ENCODE peak calls at places on chromosomes 7 and 10, in seven cellular contexts. One of them, this sample, is unnamed.

GRCh38 chr7:36937754-36938551 is 213.7 kb upstream of the AOAH start:
- DNase-seq in endothelial cell: no peak
- DNase-seq in CD8-positive, alpha-beta T cell: no peak
- DNase-seq in MCF 10A: no peak
- DNase-seq in hepatocyte: no peak
- DNase-seq in fibroblast of lung: no peak
- DNase-seq in lung: no peak
- DNase-seq in this sample: no peak

GRCh38 chr10:68876919-68877250 is 24.2 kb upstream of the DDX50 start:
- DNase-seq in endothelial cell: no peak
- DNase-seq in CD8-positive, alpha-beta T cell: no peak
- DNase-seq in MCF 10A: no peak
- DNase-seq in hepatocyte: peak; percentile 37
- DNase-seq in fibroblast of lung: no peak
- DNase-seq in lung: no peak
- DNase-seq in this sample: no peak

GRCh38 chr10:104255244-104255981 is 721 bp downstream of the GSTO1 start:
- DNase-seq in endothelial cell: no peak
- DNase-seq in CD8-positive, alpha-beta T cell: no peak
- DNase-seq in MCF 10A: peak; percentile 48
- DNase-seq in hepatocyte: peak; percentile 46
- DNase-seq in fibroblast of lung: peak; percentile 82
- DNase-seq in lung: no peak
- DNase-seq in this sample: no peak

GRCh38 chr10:117578490-117578889 is 35.9 kb downstream of the EMX2 start:
- DNase-seq in endothelial cell: no peak
- DNase-seq in CD8-positive, alpha-beta T cell: no peak
- DNase-seq in MCF 10A: no peak
- DNase-seq in hepatocyte: no peak
- DNase-seq in fibroblast of lung: no peak
- DNase-seq in lung: no peak
- DNase-seq in this sample: no peak

GRCh38 chr10:110636932-110637557 is 7.1 kb upstream of the RBM20 start:
- DNase-seq in endothelial cell: no peak
- DNase-seq in CD8-positive, alpha-beta T cell: no peak
- DNase-seq in MCF 10A: no peak
- DNase-seq in hepatocyte: no peak
- DNase-seq in fibroblast of lung: no peak
- DNase-seq in lung: no peak
- DNase-seq in this sample: no peak

GRCh38 chr10:31087855-31088254 is 56.2 kb upstream of the ZNF438 start:
- DNase-seq in endothelial cell: no peak
- DNase-seq in CD8-positive, alpha-beta T cell: no peak
- DNase-seq in MCF 10A: no peak
- DNase-seq in hepatocyte: no peak
- DNase-seq in fibroblast of lung: no peak
- DNase-seq in lung: no peak
- DNase-seq in this sample: no peak

GRCh38 chr10:102660891-102661613 is 16.8 kb downstream of the TRIM8 start:
- DNase-seq in endothelial cell: no peak
- DNase-seq in CD8-positive, alpha-beta T cell: peak; percentile 57
- DNase-seq in MCF 10A: no peak
- DNase-seq in hepatocyte: peak; percentile 65
- DNase-seq in fibroblast of lung: peak; percentile 84
- DNase-seq in lung: peak; percentile 63
- DNase-seq in this sample: no peak

GRCh38 chr7:142587578-142588191 is 161.6 kb upstream of the PRSS1 start:
- DNase-seq in endothelial cell: peak; percentile 36
- DNase-seq in CD8-positive, alpha-beta T cell: no peak
- DNase-seq in MCF 10A: peak; percentile 85
- DNase-seq in hepatocyte: peak; percentile 66
- DNase-seq in fibroblast of lung: peak; percentile 75
- DNase-seq in lung: no peak
- DNase-seq in this sample: no peak

GRCh38 chr7:100211342-100211780 is 8.4 kb upstream of the PVRIG start:
- DNase-seq in endothelial cell: no peak
- DNase-seq in CD8-positive, alpha-beta T cell: peak; percentile 46
- DNase-seq in MCF 10A: no peak
- DNase-seq in hepatocyte: no peak
- DNase-seq in fibroblast of lung: no peak
- DNase-seq in lung: no peak
- DNase-seq in this sample: no peak

GRCh38 chr7:1181031-1181430 is 21.0 kb upstream of the ZFAND2A start:
- DNase-seq in endothelial cell: no peak
- DNase-seq in CD8-positive, alpha-beta T cell: no peak
- DNase-seq in MCF 10A: no peak
- DNase-seq in hepatocyte: no peak
- DNase-seq in fibroblast of lung: no peak
- DNase-seq in lung: no peak
- DNase-seq in this sample: no peak

GRCh38 chr10:63236113-63236935 is 103.2 kb downstream of the NRBF2 start:
- DNase-seq in endothelial cell: no peak
- DNase-seq in CD8-positive, alpha-beta T cell: no peak
- DNase-seq in MCF 10A: peak; percentile 85
- DNase-seq in hepatocyte: peak; percentile 69
- DNase-seq in fibroblast of lung: peak; percentile 93
- DNase-seq in lung: no peak
- DNase-seq in this sample: no peak

GRCh38 chr10:31071232-31071999 is 39.8 kb upstream of the ZNF438 start:
- DNase-seq in endothelial cell: no peak
- DNase-seq in CD8-positive, alpha-beta T cell: no peak
- DNase-seq in MCF 10A: peak; percentile 33
- DNase-seq in hepatocyte: no peak
- DNase-seq in fibroblast of lung: peak; percentile 28
- DNase-seq in lung: no peak
- DNase-seq in this sample: no peak

GRCh38 chr7:20797174-20798080 is 10.7 kb upstream of the SP8 start:
- DNase-seq in endothelial cell: no peak
- DNase-seq in CD8-positive, alpha-beta T cell: no peak
- DNase-seq in MCF 10A: no peak
- DNase-seq in hepatocyte: no peak
- DNase-seq in fibroblast of lung: no peak
- DNase-seq in lung: no peak
- DNase-seq in this sample: no peak

GRCh38 chr7:12623885-12624498 is 53.5 kb downstream of the SCIN start:
- DNase-seq in endothelial cell: no peak
- DNase-seq in CD8-positive, alpha-beta T cell: no peak
- DNase-seq in MCF 10A: peak; percentile 47
- DNase-seq in hepatocyte: peak; percentile 24
- DNase-seq in fibroblast of lung: peak; percentile 51
- DNase-seq in lung: no peak
- DNase-seq in this sample: no peak

GRCh38 chr10:77681839-77682238 is 44.2 kb upstream of the KCNMA1 start:
- DNase-seq in endothelial cell: no peak
- DNase-seq in CD8-positive, alpha-beta T cell: no peak
- DNase-seq in MCF 10A: no peak
- DNase-seq in hepatocyte: no peak
- DNase-seq in fibroblast of lung: no peak
- DNase-seq in lung: no peak
- DNase-seq in this sample: no peak

GRCh38 chr7:36021917-36022550 is 131.0 kb upstream of the EEPD1 start:
- DNase-seq in endothelial cell: no peak
- DNase-seq in CD8-positive, alpha-beta T cell: no peak
- DNase-seq in MCF 10A: no peak
- DNase-seq in hepatocyte: no peak
- DNase-seq in fibroblast of lung: no peak
- DNase-seq in lung: no peak
- DNase-seq in this sample: no peak

DNA sequence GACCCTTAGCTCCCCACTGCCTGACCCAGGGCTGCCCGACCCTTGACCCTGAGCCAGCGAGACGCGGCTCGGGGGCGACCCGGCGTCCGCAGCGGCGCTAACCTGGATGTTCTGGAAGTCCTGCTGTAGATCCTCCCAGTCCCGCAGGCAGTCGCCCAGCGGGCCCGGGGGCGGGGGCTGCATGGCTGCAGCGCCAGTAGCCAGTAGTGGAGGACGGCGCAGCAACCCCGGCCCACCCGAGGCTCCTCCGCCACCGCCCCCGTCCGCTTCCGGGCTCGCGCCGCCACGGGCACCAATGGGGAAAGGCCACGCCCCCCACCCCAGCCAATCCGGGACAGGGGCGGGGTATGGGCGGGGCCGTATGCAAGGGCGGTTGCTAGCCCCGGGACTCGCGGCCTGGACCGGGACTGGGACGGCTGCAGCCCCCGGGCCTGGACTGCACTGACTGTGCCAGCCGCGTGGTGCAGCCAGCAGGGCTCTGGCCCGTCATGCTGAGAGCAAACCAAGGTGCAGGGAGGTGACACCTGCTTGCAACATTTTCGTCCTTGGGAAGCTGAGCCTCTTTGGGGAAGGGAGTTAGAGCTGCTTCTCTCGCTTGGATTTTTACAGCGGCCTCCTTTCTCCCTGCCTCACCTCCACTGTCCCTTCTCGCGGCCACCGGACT is at the start of gene TMEM120A:
- DNase-seq in endothelial cell: peak; percentile 99
- DNase-seq in CD8-positive, alpha-beta T cell: peak; percentile 96
- DNase-seq in MCF 10A: peak; percentile 92
- DNase-seq in hepatocyte: peak; percentile 98
- DNase-seq in fibroblast of lung: peak; percentile 90
- DNase-seq in lung: peak; percentile 95
- DNase-seq in this sample: peak; percentile 94
- TF ChIP-seq CTCF in endothelial cell: no peak
- TF ChIP-seq CTCF in CD8-positive, alpha-beta T cell: no peak
- TF ChIP-seq CTCF in MCF 10A: no peak
- TF ChIP-seq CTCF in hepatocyte: no peak
- TF ChIP-seq CTCF in fibroblast of lung: peak; percentile 8
- TF ChIP-seq CTCF in lung: no peak
- TF ChIP-seq CTCF in this sample: no peak

GRCh38 chr7:2661602-2662272 is 26.3 kb upstream of the AMZ1 start:
- DNase-seq in endothelial cell: no peak
- DNase-seq in CD8-positive, alpha-beta T cell: no peak
- DNase-seq in MCF 10A: no peak
- DNase-seq in hepatocyte: no peak
- DNase-seq in fibroblast of lung: no peak
- DNase-seq in lung: no peak
- DNase-seq in this sample: no peak

GRCh38 chr7:2661096-2661449 is 26.9 kb upstream of the AMZ1 start:
- DNase-seq in endothelial cell: no peak
- DNase-seq in CD8-positive, alpha-beta T cell: no peak
- DNase-seq in MCF 10A: no peak
- DNase-seq in hepatocyte: no peak
- DNase-seq in fibroblast of lung: no peak
- DNase-seq in lung: no peak
- DNase-seq in this sample: no peak

GRCh38 chr7:2658941-2659340 is 27.2 kb downstream of the TTYH3 start:
- DNase-seq in endothelial cell: no peak
- DNase-seq in CD8-positive, alpha-beta T cell: no peak
- DNase-seq in MCF 10A: no peak
- DNase-seq in hepatocyte: no peak
- DNase-seq in fibroblast of lung: no peak
- DNase-seq in lung: no peak
- DNase-seq in this sample: no peak

GRCh38 chr7:2659556-2660358 is 28.0 kb downstream of the TTYH3 start:
- DNase-seq in endothelial cell: no peak
- DNase-seq in CD8-positive, alpha-beta T cell: no peak
- DNase-seq in MCF 10A: no peak
- DNase-seq in hepatocyte: no peak
- DNase-seq in fibroblast of lung: no peak
- DNase-seq in lung: no peak
- DNase-seq in this sample: no peak

DNA sequence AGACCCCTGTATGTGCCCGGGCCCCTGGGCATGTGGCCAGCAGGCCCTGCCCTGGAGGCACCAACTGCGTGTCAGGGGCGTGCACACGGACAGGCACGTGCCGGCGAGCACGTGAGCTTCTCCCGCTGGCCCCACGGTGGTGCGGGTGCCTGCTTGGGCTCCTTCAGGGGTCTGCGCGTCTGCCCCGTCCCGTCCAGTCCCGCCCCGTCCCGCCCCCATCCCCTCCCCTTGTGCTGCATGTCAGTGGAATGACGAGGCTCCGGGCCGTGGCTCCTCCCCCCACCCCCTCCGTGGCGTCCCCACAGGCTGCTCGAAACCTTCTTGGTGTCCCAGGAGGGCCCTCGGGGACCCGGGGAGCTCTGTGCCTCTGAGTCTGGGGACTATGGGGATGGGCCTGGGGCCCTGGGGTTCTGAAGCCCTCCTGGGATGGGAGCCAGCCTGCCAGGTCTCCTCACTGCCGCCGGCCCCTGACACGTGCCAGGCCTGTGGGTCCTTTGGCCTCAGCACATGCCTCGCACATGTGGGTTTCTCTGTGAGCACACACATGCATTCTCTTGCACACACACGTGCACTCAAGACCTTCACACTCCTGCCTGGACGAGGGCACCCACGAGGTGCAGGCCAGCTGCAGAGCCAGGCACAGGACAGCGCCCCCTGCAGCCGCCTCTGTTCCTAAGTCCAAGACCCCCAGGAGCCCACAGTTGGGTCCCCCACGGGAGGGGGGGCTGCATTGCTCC is 27.5 kb upstream of the AMZ1 start:
- DNase-seq in endothelial cell: no peak
- DNase-seq in CD8-positive, alpha-beta T cell: no peak
- DNase-seq in MCF 10A: no peak
- DNase-seq in hepatocyte: no peak
- DNase-seq in fibroblast of lung: no peak
- DNase-seq in lung: no peak
- DNase-seq in this sample: no peak
- TF ChIP-seq CTCF in endothelial cell: peak; percentile 52
- TF ChIP-seq CTCF in CD8-positive, alpha-beta T cell: no peak
- TF ChIP-seq CTCF in MCF 10A: peak; percentile 27
- TF ChIP-seq CTCF in hepatocyte: peak; percentile 36
- TF ChIP-seq CTCF in fibroblast of lung: peak; percentile 21
- TF ChIP-seq CTCF in lung: no peak
- TF ChIP-seq CTCF in this sample: no peak

GRCh38 chr7:31476073-31476745 is 37.7 kb upstream of the ITPRID1 start:
- DNase-seq in endothelial cell: no peak
- DNase-seq in CD8-positive, alpha-beta T cell: no peak
- DNase-seq in MCF 10A: no peak
- DNase-seq in hepatocyte: no peak
- DNase-seq in fibroblast of lung: no peak
- DNase-seq in lung: no peak
- DNase-seq in this sample: no peak
- TF ChIP-seq CTCF in endothelial cell: no peak
- TF ChIP-seq CTCF in CD8-positive, alpha-beta T cell: no peak
- TF ChIP-seq CTCF in MCF 10A: no peak
- TF ChIP-seq CTCF in hepatocyte: no peak
- TF ChIP-seq CTCF in fibroblast of lung: no peak
- TF ChIP-seq CTCF in lung: no peak
- TF ChIP-seq CTCF in this sample: no peak

GRCh38 chr10:119165171-119166110 is at the start of gene SFXN4:
- DNase-seq in endothelial cell: peak; percentile 70
- DNase-seq in CD8-positive, alpha-beta T cell: peak; percentile 76
- DNase-seq in MCF 10A: peak; percentile 65
- DNase-seq in hepatocyte: peak; percentile 87
- DNase-seq in fibroblast of lung: peak; percentile 43
- DNase-seq in lung: peak; percentile 78
- DNase-seq in this sample: peak; percentile 71

GRCh38 chr10:119162121-119162520 is 3.4 kb downstream of the SFXN4 start:
- DNase-seq in endothelial cell: no peak
- DNase-seq in CD8-positive, alpha-beta T cell: no peak
- DNase-seq in MCF 10A: no peak
- DNase-seq in hepatocyte: no peak
- DNase-seq in fibroblast of lung: no peak
- DNase-seq in lung: no peak
- DNase-seq in this sample: no peak

GRCh38 chr10:119159332-119159731 is 6.2 kb downstream of the SFXN4 start:
- DNase-seq in endothelial cell: no peak
- DNase-seq in CD8-positive, alpha-beta T cell: no peak
- DNase-seq in MCF 10A: no peak
- DNase-seq in hepatocyte: no peak
- DNase-seq in fibroblast of lung: no peak
- DNase-seq in lung: no peak
- DNase-seq in this sample: no peak

GRCh38 chr10:119162693-119163092 is 2.8 kb downstream of the SFXN4 start:
- DNase-seq in endothelial cell: no peak
- DNase-seq in CD8-positive, alpha-beta T cell: no peak
- DNase-seq in MCF 10A: no peak
- DNase-seq in hepatocyte: no peak
- DNase-seq in fibroblast of lung: no peak
- DNase-seq in lung: no peak
- DNase-seq in this sample: no peak

GRCh38 chr10:119161680-119162079 is 3.8 kb downstream of the SFXN4 start:
- DNase-seq in endothelial cell: no peak
- DNase-seq in CD8-positive, alpha-beta T cell: no peak
- DNase-seq in MCF 10A: peak; percentile 40
- DNase-seq in hepatocyte: no peak
- DNase-seq in fibroblast of lung: peak; percentile 59
- DNase-seq in lung: no peak
- DNase-seq in this sample: no peak
- TF ChIP-seq CTCF in endothelial cell: no peak
- TF ChIP-seq CTCF in CD8-positive, alpha-beta T cell: no peak
- TF ChIP-seq CTCF in MCF 10A: no peak
- TF ChIP-seq CTCF in hepatocyte: no peak
- TF ChIP-seq CTCF in fibroblast of lung: peak; percentile 13
- TF ChIP-seq CTCF in lung: no peak
- TF ChIP-seq CTCF in this sample: no peak

This sample was measured in mesothelial cell of epicardium.